ENCODE peak calls at places on chromosomes 5 and 9, in eight cellular contexts. Y, S, H, U, R, I, D and T are unnamed samples.

GRCh38 chr9:9752722-9753121 is 860.1 kb downstream of the PTPRD start:
- DNase-seq in Y (no peak), S (no peak), H (no peak), U (no peak), R (no peak), I (no peak), D (no peak), T (no peak)

GRCh38 chr5:173573126-173573960 is 43.1 kb downstream of the BOD1 start:
- DNase-seq in Y (peak), S (peak), H (peak), U (peak), R (peak), I (peak), D (no peak), T (peak)

GRCh38 chr5:89351232-89351631 is 468.2 kb upstream of the MEF2C start:
- DNase-seq in Y (peak), S (no peak), H (no peak), U (no peak), R (peak), I (no peak), D (peak), T (no peak)

GRCh38 chr5:54654211-54654610 is 136.7 kb downstream of the SNX18 start:
- DNase-seq in Y (no peak), S (no peak), H (no peak), U (no peak), R (no peak), I (no peak), D (no peak), T (no peak)

GRCh38 chr5:111463304-111463703 is 49.0 kb downstream of the STARD4 start:
- DNase-seq in Y (no peak), S (no peak), H (no peak), U (no peak), R (no peak), I (no peak), D (no peak), T (no peak)

GRCh38 chr9:34458967-34459355 is 356 bp downstream of the DNAI1 start:
- DNase-seq in Y (no peak), S (no peak), H (no peak), U (no peak), R (no peak), I (no peak), D (no peak), T (no peak)

GRCh38 chr9:125851971-125852370 is 104.8 kb downstream of the PBX3 start:
- DNase-seq in Y (no peak), S (no peak), H (no peak), U (no peak), R (peak), I (no peak), D (no peak), T (no peak)

GRCh38 chr5:41869150-41869738 is 981 bp downstream of the OXCT1 start:
- DNase-seq in Y (peak), S (peak), H (no peak), U (no peak), R (peak), I (peak), D (no peak), T (peak)

GRCh38 chr5:143033535-143034260 is 263.5 kb downstream of the ARHGAP26 start:
- DNase-seq in Y (peak), S (no peak), H (no peak), U (no peak), R (peak), I (no peak), D (peak), T (no peak)

GRCh38 chr5:126543660-126544059 is 51.4 kb downstream of the ALDH7A1 start:
- DNase-seq in Y (no peak), S (no peak), H (no peak), U (no peak), R (no peak), I (no peak), D (no peak), T (no peak)

GRCh38 chr9:73180373-73180772 is 28.7 kb downstream of the ANXA1 start:
- DNase-seq in Y (peak), S (no peak), H (no peak), U (no peak), R (peak), I (no peak), D (no peak), T (no peak)

GRCh38 chr9:33289501-33289900 is 815 bp upstream of the NFX1 start:
- DNase-seq in Y (no peak), S (no peak), H (peak), U (peak), R (peak), I (peak), D (no peak), T (peak)

GRCh38 chr9:82934949-82935348 is 128.0 kb downstream of the RASEF start:
- DNase-seq in Y (peak), S (no peak), H (no peak), U (peak), R (peak), I (no peak), D (peak), T (no peak)

GRCh38 chr5:142472306-142472951 is 147.6 kb upstream of the SPRY4 start:
- DNase-seq in Y (peak), S (no peak), H (peak), U (peak), R (peak), I (no peak), D (peak), T (no peak)

GRCh38 chr5:81530919-81531318 is 137.0 kb upstream of the ACOT12 start:
- DNase-seq in Y (no peak), S (no peak), H (no peak), U (no peak), R (no peak), I (no peak), D (no peak), T (no peak)

DNA sequence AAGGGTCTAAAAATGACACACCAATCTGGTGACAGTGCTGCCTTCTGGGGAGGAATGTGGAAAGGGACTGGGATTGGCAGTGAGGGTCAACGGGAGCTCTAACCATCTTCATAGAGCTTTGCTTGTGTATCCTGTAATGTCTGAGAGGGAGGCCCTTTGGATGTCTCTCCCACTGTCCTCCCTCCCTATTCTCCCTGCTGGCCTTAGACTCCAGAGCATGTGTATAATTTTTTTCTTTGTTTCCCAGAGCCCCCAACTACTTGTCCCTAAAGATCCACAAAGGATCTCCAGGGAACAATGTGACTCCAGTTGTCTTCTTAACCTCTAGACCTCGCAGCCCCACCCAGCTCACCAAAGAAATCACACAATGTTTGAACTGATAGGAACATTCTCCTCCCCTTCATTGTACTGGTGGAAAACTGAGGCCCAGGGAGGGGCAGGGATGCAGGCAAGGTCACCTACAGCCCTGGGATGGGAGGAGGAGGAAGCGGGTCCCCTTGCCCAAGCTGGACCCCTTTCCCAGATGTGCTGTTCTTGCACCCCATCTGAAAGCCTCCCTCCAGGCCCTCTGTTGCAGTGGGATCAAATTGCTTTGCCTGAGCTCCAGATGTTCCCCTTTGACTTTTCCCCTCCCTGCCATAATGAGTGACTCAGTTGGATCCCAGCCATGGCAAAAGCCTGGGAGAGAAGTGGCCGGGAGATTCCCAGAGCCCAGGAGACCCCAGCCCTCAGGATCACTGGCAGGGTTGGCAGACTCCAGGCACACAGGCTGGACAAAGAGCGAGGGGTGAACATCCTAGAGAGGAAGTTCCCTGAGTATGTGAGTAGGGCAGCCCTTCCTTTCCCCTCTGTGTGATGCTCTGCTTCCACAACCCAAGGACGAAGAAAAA is 21.8 kb downstream of the SPARC start:
- DNase-seq in Y (no peak), S (peak), H (no peak), U (no peak), R (peak), I (peak), D (no peak), T (no peak)
- H3K27ac ChIP-seq in Y (peak), S (peak), H (no peak), U (no peak), R (no peak), I (peak), D (peak), T (peak)

GRCh38 chr9:75956161-75956560 is 65.7 kb downstream of the PCSK5 start:
- DNase-seq in Y (no peak), S (no peak), H (no peak), U (no peak), R (no peak), I (no peak), D (no peak), T (no peak)

GRCh38 chr9:75953218-75953617 is 62.7 kb downstream of the PCSK5 start:
- DNase-seq in Y (no peak), S (no peak), H (no peak), U (no peak), R (peak), I (no peak), D (no peak), T (no peak)

GRCh38 chr9:75950983-75951382 is 60.5 kb downstream of the PCSK5 start:
- DNase-seq in Y (no peak), S (no peak), H (no peak), U (no peak), R (peak), I (no peak), D (no peak), T (no peak)
- H3K27ac ChIP-seq in Y (no peak), S (no peak), H (no peak), U (no peak), R (no peak), I (no peak), D (no peak), T (no peak)

GRCh38 chr9:127847155-127847463 is 7.3 kb downstream of the ENG start:
- DNase-seq in Y (no peak), S (peak), H (no peak), U (no peak), R (no peak), I (no peak), D (no peak), T (no peak)
- H3K27ac ChIP-seq in Y (no peak), S (peak), H (no peak), U (no peak), R (peak), I (peak), D (no peak), T (no peak)

GRCh38 chr9:110179734-110180133 is 28.2 kb downstream of the C9orf152 start:
- DNase-seq in Y (peak), S (no peak), H (no peak), U (no peak), R (peak), I (no peak), D (peak), T (no peak)
- H3K27ac ChIP-seq in Y (peak), S (no peak), H (no peak), U (no peak), R (no peak), I (no peak), D (no peak), T (no peak)

GRCh38 chr9:93303806-93304573 is 120.1 kb downstream of the WNK2 start:
- DNase-seq in Y (no peak), S (no peak), H (no peak), U (peak), R (no peak), I (no peak), D (no peak), T (no peak)

GRCh38 chr9:93304574-93305496 is 120.9 kb downstream of the WNK2 start:
- DNase-seq in Y (peak), S (peak), H (no peak), U (peak), R (peak), I (peak), D (no peak), T (peak)

GRCh38 chr9:93306579-93307091 is 122.7 kb downstream of the WNK2 start:
- DNase-seq in Y (no peak), S (no peak), H (no peak), U (peak), R (no peak), I (no peak), D (no peak), T (no peak)

GRCh38 chr9:93306081-93306480 is 122.1 kb downstream of the WNK2 start:
- DNase-seq in Y (no peak), S (no peak), H (no peak), U (peak), R (no peak), I (no peak), D (no peak), T (no peak)

GRCh38 chr9:93305497-93306020 is 121.6 kb downstream of the WNK2 start:
- DNase-seq in Y (no peak), S (no peak), H (no peak), U (peak), R (no peak), I (peak), D (no peak), T (no peak)
- H3K27ac ChIP-seq in Y (no peak), S (peak), H (no peak), U (no peak), R (no peak), I (peak), D (no peak), T (no peak)

GRCh38 chr9:76644171-76644570 is 120.1 kb upstream of the PCA3 start:
- DNase-seq in Y (no peak), S (no peak), H (no peak), U (no peak), R (no peak), I (no peak), D (no peak), T (no peak)
- H3K27ac ChIP-seq in Y (no peak), S (no peak), H (no peak), U (no peak), R (no peak), I (no peak), D (no peak), T (no peak)

GRCh38 chr9:127874301-127875216 is 2.9 kb downstream of the AK1 start:
- DNase-seq in Y (peak), S (no peak), H (no peak), U (no peak), R (no peak), I (no peak), D (no peak), T (no peak)

GRCh38 chr9:127873886-127874285 is 3.6 kb downstream of the AK1 start:
- DNase-seq in Y (no peak), S (peak), H (no peak), U (peak), R (peak), I (peak), D (no peak), T (peak)

GRCh38 chr9:127876764-127877562 is 512 bp downstream of the AK1 start:
- DNase-seq in Y (no peak), S (no peak), H (no peak), U (no peak), R (no peak), I (peak), D (no peak), T (no peak)

GRCh38 chr9:127876026-127876763 is 1.3 kb downstream of the AK1 start:
- DNase-seq in Y (no peak), S (no peak), H (no peak), U (peak), R (no peak), I (no peak), D (no peak), T (no peak)

DNA sequence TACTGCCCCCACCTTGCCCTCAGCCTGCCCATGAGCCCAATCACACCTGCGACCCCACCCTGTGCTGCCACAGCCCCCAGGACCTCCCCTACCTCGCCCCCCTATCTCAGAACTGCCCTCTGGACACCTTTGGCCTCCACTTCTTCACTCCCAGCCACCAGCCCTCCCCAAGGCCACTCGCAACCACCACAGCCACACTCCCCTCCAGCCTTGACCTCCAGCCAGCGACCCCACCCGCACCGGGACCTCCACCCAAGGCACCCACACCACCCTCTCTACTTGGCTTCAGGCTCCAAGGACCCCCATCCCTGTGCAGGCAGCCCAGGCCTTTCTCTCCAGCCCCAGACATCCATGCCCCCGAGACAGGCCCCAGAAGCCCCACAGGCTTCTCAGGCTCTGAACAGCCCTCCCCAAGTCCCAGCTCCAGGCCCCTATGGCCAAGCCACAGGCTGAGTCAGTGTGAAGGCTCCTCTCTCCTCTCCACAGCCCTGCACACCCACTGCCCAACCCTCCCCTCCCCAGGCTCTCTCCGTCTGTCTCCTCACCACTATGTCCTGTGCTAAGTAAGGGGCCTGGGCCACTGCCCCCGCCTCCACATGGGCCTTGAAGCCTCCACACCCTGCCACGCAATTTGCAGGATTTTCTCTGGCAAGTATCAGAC is 2.0 kb downstream of the AK1 start:
- DNase-seq in Y (no peak), S (no peak), H (no peak), U (peak), R (peak), I (no peak), D (no peak), T (no peak)
- H3K27ac ChIP-seq in Y (no peak), S (peak), H (no peak), U (peak), R (peak), I (peak), D (no peak), T (peak)

GRCh38 chr9:109989296-109989695 is 209.3 kb downstream of the PALM2AKAP2 start:
- DNase-seq in Y (no peak), S (no peak), H (no peak), U (no peak), R (peak), I (no peak), D (no peak), T (no peak)

GRCh38 chr9:109981091-109981490 is 201.1 kb downstream of the PALM2AKAP2 start:
- DNase-seq in Y (peak), S (no peak), H (no peak), U (peak), R (no peak), I (no peak), D (no peak), T (no peak)

GRCh38 chr9:109990541-109990940 is 210.5 kb downstream of the PALM2AKAP2 start:
- DNase-seq in Y (no peak), S (no peak), H (no peak), U (no peak), R (peak), I (no peak), D (no peak), T (no peak)

GRCh38 chr9:109992293-109992692 is 212.3 kb downstream of the PALM2AKAP2 start:
- DNase-seq in Y (no peak), S (no peak), H (no peak), U (no peak), R (no peak), I (no peak), D (no peak), T (no peak)

DNA sequence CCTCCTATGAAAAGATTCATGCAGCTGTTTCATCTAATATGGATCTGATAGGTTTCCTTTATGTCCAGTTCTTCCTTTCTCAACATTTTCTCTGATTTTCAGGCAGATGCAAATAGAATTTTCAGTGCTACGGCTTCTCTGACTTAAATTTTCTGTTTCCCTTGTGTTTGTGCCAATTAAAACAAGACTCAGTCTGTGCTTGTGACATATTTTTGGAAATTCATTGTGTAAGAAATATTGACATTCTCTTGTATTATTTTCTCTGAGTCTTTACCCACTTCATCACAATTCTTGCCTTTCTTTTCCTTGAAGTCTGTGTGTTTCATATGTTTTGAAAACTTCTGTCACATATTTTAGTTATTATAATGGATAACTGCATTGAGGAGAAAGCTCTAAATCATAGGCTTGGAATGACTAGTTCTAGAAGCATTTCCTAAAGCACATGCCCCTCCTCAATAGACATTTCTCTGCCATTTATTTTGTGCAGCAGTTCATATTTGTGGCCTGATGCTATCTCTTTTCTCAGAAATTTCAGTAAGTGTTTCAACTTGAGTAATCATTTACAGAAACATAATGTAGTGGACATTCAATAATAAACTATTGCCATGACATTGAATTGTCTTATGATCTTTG is 206.5 kb downstream of the PALM2AKAP2 start:
- DNase-seq in Y (peak), S (no peak), H (no peak), U (no peak), R (peak), I (no peak), D (peak), T (no peak)
- H3K27ac ChIP-seq in Y (peak), S (peak), H (no peak), U (no peak), R (no peak), I (no peak), D (peak), T (no peak)